ENCODE peak calls at places on chromosomes 13 and 19, in five cellular contexts. M is GM12878, K is H1, Y is HepG2, P is K562. B is an unnamed sample.
A peak's percentile ranks its signal among the peaks of the same experiment; 100 is the strongest.

GRCh38 chr13:110812869-110813645 is 99.6 kb downstream of the ING1 start:
- DNase-seq in K (peak; percentile 41), P (no peak), Y (no peak), M (no peak), B (no peak)

GRCh38 chr19:31100945-31101344 is 248.3 kb downstream of the TSHZ3 start:
- DNase-seq in Y (no peak), M (no peak), K (no peak), P (no peak), B (no peak)

GRCh38 chr19:14416743-14417214 is 2.4 kb downstream of the DDX39A start:
- DNase-seq in K (no peak), M (no peak), P (no peak), Y (no peak), B (no peak)

GRCh38 chr13:66322193-66322592 is 907.9 kb downstream of the PCDH9 start:
- DNase-seq in P (no peak), M (no peak), K (no peak), Y (no peak), B (no peak)

GRCh38 chr19:43467730-43468129 is 2.3 kb upstream of the LYPD3 start:
- DNase-seq in P (no peak), M (no peak), Y (peak; percentile 18), K (no peak), B (no peak)

GRCh38 chr19:34436716-34437115 is 8.5 kb downstream of the UBA2 start:
- DNase-seq in Y (no peak), P (no peak), M (no peak), K (no peak), B (no peak)

GRCh38 chr13:20990910-20991525 is 70.4 kb downstream of the LATS2 start:
- DNase-seq in P (no peak), K (no peak), Y (no peak), M (no peak), B (no peak)

GRCh38 chr13:77898097-77898496 is 20.5 kb downstream of the EDNRB start:
- DNase-seq in Y (no peak), M (peak; percentile 66), K (no peak), P (no peak), B (no peak)

GRCh38 chr13:88707652-88708051 is 1036.5 kb downstream of the SLITRK5 start:
- DNase-seq in P (no peak), M (no peak), Y (no peak), K (no peak), B (no peak)

GRCh38 chr19:46756544-46756888 is 10.3 kb upstream of the STRN4 start:
- DNase-seq in K (no peak), Y (no peak), P (no peak), M (no peak), B (no peak)

GRCh38 chr13:98900442-98900841 is 77.4 kb downstream of the DOCK9 start:
- DNase-seq in K (no peak), M (no peak), Y (no peak), P (no peak), B (no peak)

GRCh38 chr13:97934590-97934989 is 18.9 kb upstream of the IPO5 start:
- DNase-seq in K (no peak), P (no peak), M (no peak), Y (no peak), B (no peak)

GRCh38 chr19:30229524-30230174 is 142.5 kb upstream of the ZNF536 start:
- DNase-seq in P (no peak), Y (no peak), M (no peak), K (peak; percentile 48), B (no peak)

GRCh38 chr19:1252818-1253513 is 4.6 kb downstream of the MIDN start:
- DNase-seq in M (no peak), Y (peak; percentile 82), P (peak; percentile 72), K (no peak), B (peak; percentile 91)

GRCh38 chr19:1252221-1252817 is 3.9 kb downstream of the MIDN start:
- DNase-seq in K (no peak), M (no peak), P (no peak), Y (no peak), B (no peak)

GRCh38 chr19:1251233-1251502 is 2.8 kb downstream of the MIDN start:
- DNase-seq in K (no peak), Y (peak; percentile 37), M (no peak), P (peak; percentile 75), B (no peak)

GRCh38 chr19:1250374-1251232 is 2.2 kb downstream of the MIDN start:
- DNase-seq in Y (peak; percentile 68), K (no peak), P (peak; percentile 72), M (no peak), B (peak; percentile 80)

GRCh38 chr19:1251503-1252220 is 3.3 kb downstream of the MIDN start:
- DNase-seq in Y (peak; percentile 90), P (no peak), K (no peak), M (no peak), B (no peak)
- TF ChIP-seq RAD21 in Y (peak; percentile 7), P (no peak), K (no peak), M (no peak), B (no peak)

GRCh38 chr13:103022328-103022727 is 43.9 kb downstream of the SLC10A2 start:
- DNase-seq in M (no peak), Y (no peak), K (no peak), P (no peak), B (no peak)
- TF ChIP-seq POLR2A in M (no peak), Y (no peak), K (no peak), P (no peak), B (no peak)

GRCh38 chr13:26965058-26965380 is 204.4 kb upstream of the GPR12 start:
- DNase-seq in K (no peak), P (no peak), Y (no peak), M (no peak), B (no peak)

GRCh38 chr13:26965976-26966375 is 205.4 kb upstream of the GPR12 start:
- DNase-seq in Y (no peak), M (no peak), P (no peak), K (no peak), B (no peak)

GRCh38 chr13:26968431-26969335 is 202.9 kb downstream of the USP12 start:
- DNase-seq in K (no peak), P (no peak), M (no peak), Y (peak; percentile 94), B (peak; percentile 19)

GRCh38 chr13:26964278-26965057 is 203.9 kb upstream of the GPR12 start:
- DNase-seq in K (no peak), M (no peak), Y (no peak), P (no peak), B (no peak)

GRCh38 chr13:26967119-26968038 is 204.2 kb downstream of the USP12 start:
- DNase-seq in P (no peak), M (no peak), K (no peak), Y (no peak), B (no peak)
- TF ChIP-seq CHD2 in P (no peak), M (no peak), K (no peak), Y (no peak), B (no peak)

DNA sequence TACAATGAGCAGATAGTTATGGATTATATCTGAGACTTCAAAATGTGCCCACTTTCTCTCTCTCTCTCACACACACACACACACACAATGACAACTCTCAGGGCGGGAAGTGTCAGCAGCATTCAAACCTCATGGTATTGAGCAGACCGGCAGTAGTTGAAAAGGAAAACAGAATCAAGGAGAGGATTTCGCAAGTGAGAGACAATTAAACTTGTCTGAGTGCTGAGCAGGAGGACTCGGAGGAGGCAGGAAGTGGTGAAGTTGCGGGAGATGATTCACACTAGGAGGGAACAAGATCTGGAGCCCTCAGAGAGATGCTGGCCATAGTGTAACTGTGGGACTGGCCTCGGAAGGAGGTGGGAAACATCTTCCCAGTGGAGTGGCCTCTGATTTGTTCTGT is 353.1 kb downstream of the EFNB2 start:
- DNase-seq in K (no peak), P (no peak), M (no peak), Y (no peak), B (no peak)
- TF ChIP-seq RAD21 in K (no peak), P (no peak), M (no peak), Y (no peak), B (no peak)

GRCh38 chr19:50331187-50332013 is 2.2 kb upstream of the KCNC3 start:
- DNase-seq in K (peak; percentile 61), Y (no peak), P (no peak), M (no peak), B (no peak)

GRCh38 chr19:50328257-50329145 is 676 bp downstream of the KCNC3 start:
- DNase-seq in K (peak; percentile 71), M (no peak), Y (no peak), P (peak; percentile 39), B (no peak)

GRCh38 chr19:50327461-50328256 is 1.5 kb downstream of the KCNC3 start:
- DNase-seq in M (no peak), Y (no peak), P (no peak), K (no peak), B (no peak)

GRCh38 chr19:50330365-50331078 is 1.3 kb upstream of the KCNC3 start:
- DNase-seq in K (peak; percentile 95), M (no peak), P (peak; percentile 92), Y (peak; percentile 73), B (peak; percentile 94)

GRCh38 chr19:50329146-50329925 is at the start of gene KCNC3:
- DNase-seq in Y (peak; percentile 100), P (peak; percentile 99), M (peak; percentile 83), K (peak; percentile 98), B (peak; percentile 100)
- TF ChIP-seq POLR2A in Y (peak; percentile 83), P (peak; percentile 89), M (peak; percentile 92), K (peak; percentile 74), B (no peak)

DNA sequence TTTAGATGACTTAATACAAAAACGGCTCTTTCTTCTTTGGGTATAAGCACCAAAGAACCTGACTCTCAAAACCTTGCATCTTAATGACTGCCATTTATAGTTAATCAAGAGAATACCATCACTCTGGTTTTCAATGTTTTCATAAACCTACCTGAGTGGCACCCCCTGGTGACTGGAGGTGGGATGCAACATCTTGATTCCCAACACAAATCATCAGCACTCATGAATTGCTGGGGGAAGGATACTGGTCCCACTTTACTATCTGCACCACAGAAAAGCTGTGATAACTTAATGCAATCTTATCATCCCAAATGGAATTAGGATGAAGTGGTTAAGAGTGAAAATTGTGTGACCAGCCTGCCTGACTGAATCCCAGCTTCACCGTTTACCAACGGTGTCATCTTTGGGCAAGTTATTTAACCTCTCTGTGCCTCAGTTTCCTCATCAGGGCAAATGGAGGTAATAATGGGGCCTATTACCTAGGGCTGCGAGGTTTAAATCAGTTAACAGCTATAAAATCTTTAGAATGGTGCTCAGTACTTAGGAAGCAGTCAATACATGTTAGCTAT is 366.4 kb downstream of the KLF12 start:
- DNase-seq in K (no peak), Y (peak; percentile 9), P (no peak), M (no peak), B (peak; percentile 1)
- TF ChIP-seq CHD2 in K (no peak), Y (no peak), P (no peak), M (no peak), B (no peak)

GRCh38 chr19:44927746-44928145 is 13.3 kb downstream of the APOC1 start:
- DNase-seq in M (no peak), Y (no peak), P (no peak), K (no peak), B (no peak)

GRCh38 chr19:44930088-44930487 is 11.9 kb upstream of the APOC4 start:
- DNase-seq in K (no peak), P (no peak), Y (no peak), M (no peak), B (no peak)

GRCh38 chr19:44924243-44924725 is 9.9 kb downstream of the APOC1 start:
- DNase-seq in Y (peak; percentile 97), P (no peak), M (no peak), K (no peak), B (no peak)

GRCh38 chr19:44925114-44925891 is 10.9 kb downstream of the APOC1 start:
- DNase-seq in M (no peak), P (no peak), K (no peak), Y (peak; percentile 95), B (no peak)
- TF ChIP-seq RAD21 in M (no peak), P (no peak), K (no peak), Y (peak; percentile 55), B (no peak)

B was measured in A549.